ENCODE peak calls at places on chromosome 7, in eight cellular contexts. B is dorsolateral prefrontal cortex; R is nephron progenitor cell; Q is HFFc6; T is HFF-Myc; Y is A549; X is NB4; A is CD8-positive, alpha-beta T cell. M is an unnamed sample.

GRCh38 chr7:43784030-43785001 is 25.8 kb downstream of the BLVRA start:
- DNase-seq in R (no peak), Y (no peak), Q (no peak), T (no peak), X (peak; percentile 35), B (no peak), A (no peak), M (no peak)

GRCh38 chr7:26910221-26910620 is 45.8 kb upstream of the SKAP2 start:
- DNase-seq in T (peak; percentile 3), Q (peak; percentile 46), Y (no peak), X (peak; percentile 68), R (no peak), B (no peak), A (no peak), M (no peak)

GRCh38 chr7:138460649-138461607 is 869 bp downstream of the TRIM24 start:
- DNase-seq in Y (peak; percentile 46), A (peak; percentile 32), B (peak; percentile 49), Q (peak; percentile 38), R (peak; percentile 83), T (no peak), X (peak; percentile 89), M (peak; percentile 68)

GRCh38 chr7:77442631-77443420 is 26.7 kb upstream of the GSAP start:
- DNase-seq in R (no peak), B (no peak), Q (peak; percentile 65), X (no peak), Y (no peak), T (no peak), A (no peak), M (no peak)

GRCh38 chr7:82615527-82615926 is 171.9 kb upstream of the CACNA2D1 start:
- DNase-seq in T (no peak), Q (no peak), Y (no peak), A (no peak), R (no peak), X (peak; percentile 87), B (no peak), M (no peak)

GRCh38 chr7:130896898-130897514 is 163.0 kb upstream of the KLF14 start:
- DNase-seq in X (peak; percentile 81), R (peak; percentile 76), Y (peak; percentile 67), A (peak; percentile 58), B (peak; percentile 87), Q (peak; percentile 88), T (no peak), M (peak; percentile 54)

GRCh38 chr7:73307436-73307835 is 1.2 kb downstream of the NSUN5 start:
- DNase-seq in T (no peak), A (no peak), Q (no peak), X (no peak), B (no peak), Y (no peak), R (no peak), M (no peak)

GRCh38 chr7:123929107-123929506 is 4.1 kb downstream of the SPAM1 start:
- DNase-seq in X (no peak), A (no peak), T (no peak), R (no peak), B (no peak), Q (no peak), Y (no peak), M (no peak)

GRCh38 chr7:801940-802364 is 30.3 kb upstream of the SUN1 start:
- DNase-seq in R (no peak), Q (no peak), T (no peak), X (no peak), A (no peak), Y (no peak), B (no peak), M (no peak)

GRCh38 chr7:102230593-102230992 is 56.1 kb upstream of the SH2B2 start:
- DNase-seq in R (no peak), T (no peak), A (no peak), B (no peak), Y (no peak), Q (peak; percentile 59), X (no peak), M (no peak)

GRCh38 chr7:35617076-35617475 is 77.9 kb downstream of the HERPUD2 start:
- DNase-seq in T (no peak), Q (no peak), R (no peak), A (no peak), B (no peak), X (no peak), Y (no peak), M (no peak)

GRCh38 chr7:140349172-140349771 is 49.1 kb downstream of the SLC37A3 start:
- DNase-seq in Y (no peak), A (no peak), Q (no peak), X (no peak), T (no peak), B (no peak), R (no peak), M (no peak)

GRCh38 chr7:23600251-23600650 is 3.1 kb downstream of the CCDC126 start:
- DNase-seq in T (no peak), A (no peak), B (no peak), X (no peak), Y (no peak), R (no peak), Q (peak; percentile 24), M (no peak)

GRCh38 chr7:134515569-134516468 is 11.5 kb upstream of the AKR1B10 start:
- DNase-seq in Q (peak; percentile 91), R (no peak), X (peak; percentile 45), T (peak; percentile 66), B (no peak), Y (peak; percentile 81), A (no peak), M (no peak)

GRCh38 chr7:14751461-14751860 is 151.1 kb downstream of the DGKB start:
- DNase-seq in B (no peak), A (no peak), T (no peak), Q (no peak), R (no peak), X (peak; percentile 83), Y (no peak), M (no peak)

GRCh38 chr7:128904381-128905197 is 5.9 kb downstream of the KCP start:
- DNase-seq in A (peak; percentile 21), R (no peak), Q (peak; percentile 62), Y (peak; percentile 60), X (peak; percentile 79), B (no peak), T (peak; percentile 17), M (no peak)

DNA sequence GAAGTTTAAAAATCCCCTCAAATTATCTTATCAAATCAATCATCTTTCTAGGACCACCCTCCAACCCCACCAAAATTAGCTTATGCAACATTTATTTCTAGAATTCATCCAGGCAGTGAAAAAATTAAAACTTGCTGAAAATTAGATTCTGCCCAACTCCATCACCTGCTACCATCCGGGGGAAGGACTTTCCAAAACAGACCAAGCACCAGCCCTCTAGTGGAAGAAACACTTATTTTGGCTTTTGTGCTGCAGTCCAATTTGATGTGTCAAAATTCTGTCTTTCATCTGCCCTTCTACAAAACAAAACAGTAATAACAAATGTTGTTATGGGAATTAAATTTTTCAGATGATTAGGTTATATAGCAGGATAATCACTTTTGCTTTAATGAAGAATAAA is 35.1 kb downstream of the GCC1 start:
- DNase-seq in B (no peak), Y (no peak), R (no peak), T (no peak), A (no peak), X (no peak), Q (no peak), M (no peak)
- TF ChIP-seq CTCF in B (no peak), Y (no peak), R (peak; percentile 7), T (peak; percentile 28), A (no peak), X (peak; percentile 20), Q (peak; percentile 60), M (no peak)

GRCh38 chr7:29843106-29843505 is 36.8 kb downstream of the WIPF3 start:
- DNase-seq in T (no peak), R (no peak), X (no peak), Y (no peak), B (no peak), Q (no peak), A (no peak), M (no peak)

GRCh38 chr7:29844614-29845013 is 38.3 kb downstream of the WIPF3 start:
- DNase-seq in A (no peak), Y (no peak), T (no peak), X (no peak), Q (no peak), B (no peak), R (no peak), M (no peak)

GRCh38 chr7:29840701-29841100 is 34.4 kb downstream of the WIPF3 start:
- DNase-seq in Q (no peak), X (no peak), B (no peak), T (no peak), A (no peak), Y (no peak), R (no peak), M (no peak)

GRCh38 chr7:29843738-29844137 is 37.4 kb downstream of the WIPF3 start:
- DNase-seq in X (no peak), Y (no peak), B (no peak), T (no peak), Q (no peak), A (no peak), R (no peak), M (no peak)

DNA sequence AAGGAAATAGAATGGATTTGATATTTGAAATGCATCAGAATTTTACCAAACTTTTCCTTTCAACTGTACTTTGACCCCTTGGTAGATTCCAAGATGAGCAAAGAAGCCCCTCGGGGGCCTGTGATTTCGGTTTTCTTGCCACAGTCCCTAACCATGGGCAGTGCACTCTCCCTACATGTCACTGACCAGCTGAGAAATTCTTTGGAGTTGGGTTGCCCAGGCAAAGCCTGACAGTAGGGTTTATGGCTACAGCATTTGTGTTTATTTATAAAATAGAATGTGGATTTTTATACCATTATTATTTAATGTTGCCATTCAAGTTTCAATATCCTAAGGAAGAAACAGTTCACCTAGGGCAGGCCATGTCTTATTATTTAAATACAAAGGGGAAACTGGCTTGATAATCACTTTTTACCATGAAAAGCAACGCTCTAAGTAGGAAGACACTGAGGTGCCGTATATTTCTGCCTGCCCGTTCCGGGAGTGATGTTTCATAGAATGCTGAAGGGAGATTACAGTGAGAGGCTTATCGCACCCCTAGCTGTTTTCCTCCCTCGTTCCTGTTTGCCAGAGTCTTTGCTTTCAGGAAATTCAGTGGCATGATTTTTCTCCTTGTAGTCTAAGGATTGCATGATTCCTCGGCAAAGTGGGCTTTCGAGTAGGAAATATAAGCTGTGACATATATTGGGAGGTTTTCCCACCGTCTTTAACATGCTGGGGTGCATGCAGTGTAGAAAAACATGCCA is 35.8 kb downstream of the WIPF3 start:
- DNase-seq in X (no peak), Y (no peak), A (no peak), T (no peak), R (no peak), B (no peak), Q (no peak), M (no peak)
- TF ChIP-seq CTCF in X (no peak), Y (no peak), A (no peak), T (no peak), R (no peak), B (no peak), Q (no peak), M (no peak)

GRCh38 chr7:4226166-4226857 is 455.8 kb upstream of the FOXK1 start:
- DNase-seq in A (no peak), Y (no peak), Q (no peak), X (peak; percentile 36), B (peak; percentile 62), T (no peak), R (no peak), M (no peak)
- TF ChIP-seq CTCF in A (no peak), Y (no peak), Q (no peak), X (peak; percentile 34), B (peak; percentile 21), T (no peak), R (no peak), M (no peak)

DNA sequence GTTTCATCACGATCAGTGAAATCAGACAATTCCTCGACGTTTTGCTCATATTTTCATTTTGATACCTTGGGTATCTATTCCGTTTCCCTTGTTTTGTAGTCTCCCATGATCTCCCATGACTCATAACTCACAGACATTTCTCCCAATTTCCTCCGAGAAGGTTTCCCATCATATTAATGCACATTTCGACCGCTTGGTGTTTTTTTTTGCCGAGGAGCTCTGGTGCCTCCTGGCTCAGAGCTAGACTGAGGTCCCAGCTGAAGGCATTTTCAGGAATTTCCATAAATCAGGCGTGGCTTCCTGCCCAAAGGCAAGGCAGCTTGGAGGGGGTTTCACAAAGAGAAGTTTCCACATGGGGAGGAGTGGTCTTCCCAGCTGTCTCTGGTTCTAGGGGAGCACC is 148.2 kb upstream of the TNS3 start:
- DNase-seq in Y (no peak), Q (no peak), B (no peak), X (no peak), A (no peak), R (no peak), T (no peak), M (no peak)
- TF ChIP-seq CTCF in Y (no peak), Q (no peak), B (no peak), X (no peak), A (no peak), R (no peak), T (no peak), M (no peak)